ENCODE peak calls at places on chromosomes 6 and 20, in nine cellular contexts. A is neuronal stem cell; D is breast epithelium; X is brain microvascular endothelial cell; Q is cardiac muscle cell; P is pancreas; K is upper lobe of left lung; H is CD8-positive, alpha-beta memory T cell; L is SJSA1. V is an unnamed sample.

GRCh38 chr20:35648836-35649235 is 15.9 kb downstream of the CPNE1 start:
- DNase-seq in K (no peak), A (no peak), D (no peak), P (no peak), H (no peak), Q (no peak), L (no peak), X (no peak), V (no peak)

GRCh38 chr20:64161595-64162238 is 2.5 kb upstream of the MYT1 start:
- DNase-seq in X (peak; percentile 12), Q (peak; percentile 89), A (peak; percentile 86), P (peak; percentile 75), H (no peak), K (no peak), L (peak; percentile 27), D (no peak), V (no peak)

GRCh38 chr6:1313755-1314503 is 2.0 kb downstream of the FOXQ1 start:
- DNase-seq in D (no peak), A (no peak), X (no peak), P (peak; percentile 89), Q (peak; percentile 56), K (peak; percentile 65), H (no peak), L (no peak), V (no peak)

GRCh38 chr6:16544006-16544405 is 217.3 kb downstream of the ATXN1 start:
- DNase-seq in Q (peak; percentile 69), H (no peak), P (no peak), A (peak; percentile 47), L (no peak), K (no peak), D (no peak), X (peak; percentile 89), V (no peak)

GRCh38 chr6:84762220-84762940 is 2.0 kb downstream of the TBX18 start:
- DNase-seq in K (no peak), H (no peak), X (no peak), Q (peak; percentile 52), A (no peak), P (peak; percentile 53), L (peak; percentile 73), D (no peak), V (no peak)

GRCh38 chr20:48329676-48330644 is 497.8 kb downstream of the PREX1 start:
- DNase-seq in D (no peak), P (no peak), K (no peak), Q (peak; percentile 36), X (no peak), L (peak; percentile 32), H (no peak), A (no peak), V (no peak)

GRCh38 chr6:116616757-116617093 is 446 bp downstream of the RSPH4A start:
- DNase-seq in A (no peak), X (no peak), D (no peak), P (no peak), Q (peak; percentile 19), L (no peak), H (no peak), K (no peak), V (no peak)

GRCh38 chr6:85396159-85396808 is 53.6 kb upstream of the NT5E start:
- DNase-seq in D (no peak), K (no peak), Q (no peak), X (no peak), H (no peak), L (no peak), P (no peak), A (no peak), V (no peak)

GRCh38 chr20:10555865-10556308 is 117.9 kb downstream of the JAG1 start:
- DNase-seq in K (no peak), Q (no peak), X (peak; percentile 79), A (no peak), L (peak; percentile 89), P (no peak), D (no peak), H (no peak), V (no peak)

GRCh38 chr6:163263998-163264661 is 150.4 kb upstream of the QKI start:
- DNase-seq in X (no peak), Q (no peak), H (no peak), D (no peak), L (no peak), K (peak; percentile 53), A (no peak), P (peak; percentile 68), V (no peak)

GRCh38 chr6:33744895-33745546 is 1.7 kb downstream of the IP6K3 start:
- DNase-seq in K (no peak), H (no peak), D (no peak), A (no peak), X (no peak), P (no peak), Q (no peak), L (peak; percentile 7), V (no peak)

GRCh38 chr6:105596284-105596755 is 193.4 kb upstream of the PREP start:
- DNase-seq in Q (no peak), H (no peak), D (no peak), A (no peak), K (no peak), X (peak; percentile 83), P (no peak), L (peak; percentile 96), V (no peak)

GRCh38 chr6:162379762-162380409 is 347.7 kb downstream of the PRKN start:
- DNase-seq in X (peak; percentile 81), H (no peak), A (no peak), Q (no peak), D (no peak), P (no peak), K (no peak), L (no peak), V (no peak)

GRCh38 chr20:22402990-22403859 is 181.1 kb downstream of the FOXA2 start:
- DNase-seq in H (no peak), L (peak; percentile 69), P (no peak), D (no peak), X (no peak), K (peak; percentile 48), A (peak; percentile 30), Q (peak; percentile 7), V (no peak)

GRCh38 chr6:17816921-17817611 is 110.3 kb upstream of the NUP153 start:
- DNase-seq in K (no peak), D (no peak), L (peak; percentile 25), A (no peak), Q (no peak), H (no peak), X (no peak), P (no peak), V (no peak)

GRCh38 chr20:56872620-56873458 is 243.7 kb downstream of the TFAP2C start:
- DNase-seq in H (no peak), D (no peak), P (no peak), Q (no peak), A (no peak), L (no peak), K (no peak), X (no peak), V (no peak)

GRCh38 chr6:147642458-147642857 is 134.0 kb downstream of the SAMD5 start:
- DNase-seq in P (no peak), A (no peak), D (no peak), K (no peak), H (no peak), Q (no peak), L (peak; percentile 85), X (peak; percentile 82), V (no peak)

GRCh38 chr20:63736893-63737689 is 627 bp downstream of the LIME1 start:
- DNase-seq in P (peak; percentile 64), L (no peak), Q (no peak), K (no peak), X (no peak), A (no peak), H (peak; percentile 84), D (no peak), V (no peak)

GRCh38 chr20:41533537-41534136 is 84.5 kb downstream of the CHD6 start:
- DNase-seq in A (no peak), K (no peak), D (no peak), L (no peak), H (no peak), P (no peak), X (no peak), Q (no peak), V (no peak)
- H3K36me3 ChIP-seq in A (peaks cover 52% of the 10 kb centered on the region), K (peaks cover 10% of the 10 kb centered on the region), D (no peaks in the 10 kb centered on the region), L (peaks cover 12% of the 10 kb centered on the region), H (peaks cover 4% of the 10 kb centered on the region), P (no peaks in the 10 kb centered on the region), X (no peaks in the 10 kb centered on the region), Q (peaks cover 3% of the 10 kb centered on the region), V (peaks cover 8% of the 10 kb centered on the region)

GRCh38 chr6:135186255-135186654 is 5.1 kb downstream of the MYB start:
- DNase-seq in L (no peak), A (no peak), H (no peak), K (no peak), X (no peak), Q (no peak), P (no peak), D (no peak), V (no peak)
- H3K36me3 ChIP-seq in L (no peaks in the 10 kb centered on the region), A (peaks cover 24% of the 10 kb centered on the region), H (no peaks in the 10 kb centered on the region), K (no peaks in the 10 kb centered on the region), X (no peaks in the 10 kb centered on the region), Q (no peaks in the 10 kb centered on the region), P (no peaks in the 10 kb centered on the region), D (no peaks in the 10 kb centered on the region), V (no peaks in the 10 kb centered on the region)

DNA sequence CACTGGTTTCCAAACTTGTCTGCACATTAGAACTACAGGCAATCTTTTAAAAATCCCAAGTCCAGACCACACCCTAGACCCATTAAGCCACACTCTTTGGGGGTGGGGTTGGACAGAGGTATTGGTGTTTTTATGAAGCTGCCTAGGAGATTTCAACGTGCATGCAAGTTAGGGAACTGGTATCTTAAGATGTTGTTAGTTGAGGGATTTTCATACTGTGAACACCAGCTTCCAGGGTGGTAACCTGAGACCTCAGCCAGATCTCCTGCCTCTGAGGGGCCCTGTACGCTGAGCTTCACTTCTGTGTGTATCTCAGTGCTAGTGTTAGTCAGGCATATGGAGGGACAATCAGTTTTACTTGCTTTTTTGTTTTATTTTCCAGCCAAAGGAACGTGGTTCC is 138.0 kb downstream of the UTRN start:
- DNase-seq in A (no peak), X (no peak), P (no peak), Q (peak; percentile 57), H (no peak), K (no peak), D (no peak), L (no peak), V (no peak)
- H3K36me3 ChIP-seq in A (peaks cover 44% of the 10 kb centered on the region), X (peaks cover 7% of the 10 kb centered on the region), P (no peaks in the 10 kb centered on the region), Q (peaks cover 7% of the 10 kb centered on the region), H (peaks cover 24% of the 10 kb centered on the region), K (peaks cover 52% of the 10 kb centered on the region), D (peaks cover 4% of the 10 kb centered on the region), L (peaks cover 51% of the 10 kb centered on the region), V (peaks cover 56% of the 10 kb centered on the region)

GRCh38 chr20:5595744-5596143 is 154.5 kb upstream of the SHLD1 start:
- DNase-seq in D (no peak), H (no peak), Q (no peak), X (no peak), A (no peak), K (no peak), L (no peak), P (no peak), V (no peak)

GRCh38 chr20:5592823-5593761 is 157.1 kb upstream of the SHLD1 start:
- DNase-seq in Q (no peak), H (no peak), K (no peak), P (no peak), L (no peak), X (no peak), D (no peak), A (no peak), V (no peak)

GRCh38 chr20:5596401-5597193 is 153.6 kb upstream of the SHLD1 start:
- DNase-seq in L (no peak), X (no peak), K (no peak), Q (no peak), A (no peak), D (no peak), H (no peak), P (no peak), V (no peak)

GRCh38 chr20:5590899-5591298 is 159.3 kb upstream of the SHLD1 start:
- DNase-seq in X (no peak), A (no peak), K (no peak), P (no peak), L (no peak), Q (no peak), H (no peak), D (no peak), V (no peak)

GRCh38 chr20:5592165-5592564 is 158.0 kb upstream of the SHLD1 start:
- DNase-seq in L (no peak), X (no peak), A (no peak), D (no peak), P (no peak), K (no peak), H (no peak), Q (no peak), V (no peak)
- H3K36me3 ChIP-seq in L (peaks cover 28% of the 10 kb centered on the region), X (peaks cover 17% of the 10 kb centered on the region), A (peaks cover 98% of the 10 kb centered on the region), D (peaks cover 5% of the 10 kb centered on the region), P (peaks cover 4% of the 10 kb centered on the region), K (peaks cover 61% of the 10 kb centered on the region), H (peaks cover 12% of the 10 kb centered on the region), Q (peaks cover 14% of the 10 kb centered on the region), V (peaks cover 65% of the 10 kb centered on the region)

V was measured in esophagus squamous epithelium.